ENCODE peak calls at places on chromosomes 4 and X, in ten cellular contexts. S, G, R, I, N, V, P, J, Q and Y are unnamed samples.

GRCh38 chr4:72209600-72209999 is 177.8 kb downstream of the NPFFR2 start:
- DNase-seq in S (no peak), G (no peak), R (no peak), I (no peak), N (no peak), V (no peak), P (no peak), J (no peak), Q (no peak), Y (no peak)

GRCh38 chrX:118346258-118347094 is 570 bp downstream of the WDR44 start:
- DNase-seq in S (no peak), G (peak), R (no peak), I (no peak), N (peak), V (peak), P (peak), J (no peak), Q (no peak), Y (no peak)

GRCh38 chr4:145098675-145099037 is 545 bp downstream of the ABCE1 start:
- DNase-seq in S (peak), G (no peak), R (peak), I (peak), N (peak), V (no peak), P (peak), J (peak), Q (peak), Y (peak)

GRCh38 chrX:264634-265455 is 16.3 kb upstream of the PLCXD1 start:
- DNase-seq in S (peak), G (no peak), R (peak), I (peak), N (no peak), V (peak), P (no peak), J (no peak), Q (peak), Y (no peak)

GRCh38 chr4:99208719-99209075 is 10.3 kb downstream of the ADH6 start:
- DNase-seq in S (no peak), G (no peak), R (no peak), I (no peak), N (no peak), V (no peak), P (no peak), J (no peak), Q (no peak), Y (no peak)

GRCh38 chr4:1097553-1097952 is 15.8 kb downstream of the RNF212 start:
- DNase-seq in S (no peak), G (no peak), R (no peak), I (no peak), N (no peak), V (no peak), P (no peak), J (no peak), Q (no peak), Y (no peak)

GRCh38 chrX:140439455-140439854 is 65.4 kb downstream of the SOX3 start:
- DNase-seq in S (no peak), G (no peak), R (no peak), I (no peak), N (peak), V (peak), P (no peak), J (no peak), Q (no peak), Y (no peak)

GRCh38 chr4:20252656-20253271 is 1.1 kb downstream of the SLIT2 start:
- DNase-seq in S (peak), G (no peak), R (peak), I (peak), N (peak), V (peak), P (no peak), J (peak), Q (peak), Y (peak)

GRCh38 chr4:186485621-186486062 is 69.7 kb downstream of the MTNR1A start:
- DNase-seq in S (peak), G (no peak), R (peak), I (peak), N (peak), V (no peak), P (no peak), J (peak), Q (peak), Y (no peak)

GRCh38 chr4:169791527-169792156 is 33.9 kb upstream of the HPF1 start:
- DNase-seq in S (peak), G (peak), R (peak), I (peak), N (peak), V (peak), P (peak), J (peak), Q (peak), Y (peak)

GRCh38 chr4:113945906-113946305 is 33.5 kb downstream of the ARSJ start:
- DNase-seq in S (peak), G (no peak), R (peak), I (peak), N (peak), V (no peak), P (no peak), J (no peak), Q (no peak), Y (peak)

GRCh38 chr4:128123036-128123435 is 61.9 kb downstream of the LARP1B start:
- DNase-seq in S (no peak), G (no peak), R (no peak), I (no peak), N (no peak), V (no peak), P (no peak), J (no peak), Q (no peak), Y (no peak)

GRCh38 chr4:93908778-93909177 is 80.2 kb downstream of the ATOH1 start:
- DNase-seq in S (no peak), G (no peak), R (no peak), I (no peak), N (no peak), V (no peak), P (no peak), J (no peak), Q (no peak), Y (no peak)

GRCh38 chrX:133670394-133670793 is 255.1 kb upstream of the GPC4 start:
- DNase-seq in S (peak), G (peak), R (peak), I (peak), N (peak), V (no peak), P (peak), J (peak), Q (peak), Y (peak)

GRCh38 chr4:75004755-75005668 is 72.1 kb downstream of the PARM1 start:
- DNase-seq in S (no peak), G (no peak), R (no peak), I (no peak), N (peak), V (no peak), P (no peak), J (no peak), Q (peak), Y (no peak)

GRCh38 chr4:39812500-39812899 is 114.6 kb downstream of the UBE2K start:
- DNase-seq in S (no peak), G (no peak), R (no peak), I (no peak), N (no peak), V (no peak), P (no peak), J (no peak), Q (no peak), Y (no peak)

GRCh38 chr4:100189820-100190642 is at the start of gene DDIT4L:
- DNase-seq in S (peak), G (peak), R (peak), I (peak), N (peak), V (peak), P (no peak), J (no peak), Q (peak), Y (peak)

GRCh38 chr4:98828801-98829200 is 100.1 kb downstream of the EIF4E start:
- DNase-seq in S (no peak), G (no peak), R (no peak), I (no peak), N (peak), V (peak), P (no peak), J (no peak), Q (no peak), Y (no peak)

GRCh38 chrX:6667048-6667768 is 132.3 kb upstream of the VCX3A start:
- DNase-seq in S (no peak), G (no peak), R (no peak), I (no peak), N (no peak), V (no peak), P (no peak), J (no peak), Q (no peak), Y (no peak)

GRCh38 chr4:150867148-150867547 is 147.9 kb downstream of the LRBA start:
- DNase-seq in S (peak), G (peak), R (peak), I (peak), N (peak), V (no peak), P (peak), J (peak), Q (peak), Y (peak)

GRCh38 chrX:18149454-18149853 is 71.2 kb downstream of the BEND2 start:
- DNase-seq in S (no peak), G (no peak), R (no peak), I (no peak), N (no peak), V (no peak), P (no peak), J (no peak), Q (no peak), Y (no peak)

GRCh38 chrX:75131973-75132627 is 24.0 kb downstream of the ABCB7 start:
- DNase-seq in S (no peak), G (no peak), R (no peak), I (no peak), N (no peak), V (no peak), P (no peak), J (no peak), Q (no peak), Y (no peak)

GRCh38 chr4:39614487-39615162 is 24.0 kb downstream of the SMIM14 start:
- DNase-seq in S (peak), G (no peak), R (peak), I (peak), N (peak), V (no peak), P (peak), J (no peak), Q (peak), Y (peak)

GRCh38 chr4:8084712-8085490 is 73.7 kb downstream of the ABLIM2 start:
- DNase-seq in S (no peak), G (no peak), R (no peak), I (no peak), N (no peak), V (peak), P (no peak), J (no peak), Q (no peak), Y (no peak)

GRCh38 chr4:87114245-87115062 is 106.0 kb downstream of the KLHL8 start:
- DNase-seq in S (no peak), G (no peak), R (no peak), I (no peak), N (no peak), V (no peak), P (no peak), J (no peak), Q (no peak), Y (no peak)
- TF ChIP-seq CTCF in S (no peak), G (no peak), R (no peak), I (peak), N (peak), V (no peak), P (peak), J (no peak), Q (peak), Y (peak)

GRCh38 chr4:96227515-96227914 is 387.6 kb downstream of the PDHA2 start:
- DNase-seq in S (no peak), G (no peak), R (no peak), I (no peak), N (no peak), V (no peak), P (no peak), J (no peak), Q (no peak), Y (no peak)
- H3K4me3 ChIP-seq in S (no peak), G (no peak), R (no peak), I (no peak), N (no peak), V (no peak), P (no peak), J (no peak), Q (no peak), Y (no peak)

DNA sequence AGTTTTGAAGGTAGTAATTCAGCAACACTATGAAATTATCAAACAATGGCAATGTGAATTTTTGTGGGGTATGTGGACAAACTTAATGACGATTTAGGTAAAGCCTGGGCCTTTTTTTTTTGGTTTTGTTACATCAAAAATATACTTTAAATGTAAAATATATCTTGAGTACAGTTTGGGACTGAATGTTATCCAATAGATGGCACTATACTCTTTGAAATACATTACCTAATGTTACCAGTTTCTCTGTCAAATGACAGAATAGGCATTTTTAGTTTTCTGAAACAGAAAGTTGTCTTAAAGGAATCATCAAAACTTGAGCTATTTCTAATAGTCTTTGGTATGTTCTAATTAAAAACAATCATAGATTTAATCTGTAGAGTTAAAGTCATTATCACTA is 1651.9 kb downstream of the C4orf33 start:
- DNase-seq in S (peak), G (no peak), R (peak), I (peak), N (peak), V (no peak), P (no peak), J (no peak), Q (peak), Y (peak)
- TF ChIP-seq CTCF in S (no peak), G (no peak), R (peak), I (no peak), N (peak), V (no peak), P (no peak), J (no peak), Q (peak), Y (no peak)

GRCh38 chrX:19987856-19988255 is 3.0 kb downstream of the BCLAF3 start:
- DNase-seq in S (no peak), G (no peak), R (no peak), I (no peak), N (no peak), V (no peak), P (no peak), J (no peak), Q (no peak), Y (no peak)

GRCh38 chrX:19990519-19991349 is at the start of gene BCLAF3:
- DNase-seq in S (peak), G (peak), R (peak), I (peak), N (peak), V (peak), P (peak), J (peak), Q (peak), Y (peak)

GRCh38 chrX:19990225-19990518 is 689 bp downstream of the BCLAF3 start:
- DNase-seq in S (no peak), G (no peak), R (no peak), I (no peak), N (no peak), V (no peak), P (no peak), J (no peak), Q (no peak), Y (no peak)

GRCh38 chrX:19986531-19986930 is 4.3 kb downstream of the BCLAF3 start:
- DNase-seq in S (no peak), G (no peak), R (no peak), I (no peak), N (no peak), V (no peak), P (no peak), J (no peak), Q (no peak), Y (no peak)

GRCh38 chrX:19991350-19991718 is 473 bp upstream of the BCLAF3 start:
- DNase-seq in S (no peak), G (no peak), R (no peak), I (no peak), N (no peak), V (no peak), P (no peak), J (no peak), Q (no peak), Y (no peak)
- H3K4me3 ChIP-seq in S (peak), G (peak), R (peak), I (no peak), N (peak), V (no peak), P (peak), J (peak), Q (peak), Y (peak)

GRCh38 chr4:68855771-68856170 is 40.0 kb downstream of the UGT2B10 start:
- DNase-seq in S (no peak), G (no peak), R (no peak), I (no peak), N (no peak), V (no peak), P (no peak), J (no peak), Q (no peak), Y (no peak)
- TF ChIP-seq CTCF in S (no peak), G (no peak), R (no peak), I (no peak), N (no peak), V (no peak), P (no peak), J (no peak), Q (no peak), Y (no peak)

GRCh38 chrX:96688789-96689188 is 4.1 kb downstream of the DIAPH2 start:
- DNase-seq in S (no peak), G (no peak), R (no peak), I (no peak), N (no peak), V (no peak), P (no peak), J (no peak), Q (no peak), Y (no peak)

GRCh38 chrX:96684339-96685204 is at the start of gene DIAPH2:
- DNase-seq in S (peak), G (no peak), R (peak), I (peak), N (peak), V (peak), P (peak), J (peak), Q (peak), Y (peak)

GRCh38 chrX:96685205-96686099 is 810 bp downstream of the DIAPH2 start:
- DNase-seq in S (peak), G (no peak), R (peak), I (peak), N (peak), V (peak), P (peak), J (peak), Q (peak), Y (peak)

GRCh38 chrX:96682516-96682915 is 2.1 kb upstream of the DIAPH2 start:
- DNase-seq in S (no peak), G (no peak), R (no peak), I (no peak), N (no peak), V (no peak), P (no peak), J (no peak), Q (no peak), Y (no peak)

DNA sequence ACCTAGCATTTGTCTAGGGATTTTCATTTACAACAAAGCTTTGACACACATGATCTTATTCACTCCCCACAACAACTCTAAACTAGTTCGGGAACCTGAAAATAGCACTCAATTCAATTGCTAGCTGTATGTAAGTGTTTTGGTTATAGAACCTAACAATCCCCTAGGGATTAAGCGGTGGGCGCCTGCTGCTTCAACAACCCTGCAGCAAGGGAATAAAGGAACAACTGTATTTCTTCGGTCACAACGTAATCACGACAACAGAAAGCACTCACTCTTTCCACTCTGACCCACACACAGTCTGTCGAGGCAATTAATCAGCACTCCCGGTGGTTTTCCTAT is 674 bp upstream of the DIAPH2 start:
- DNase-seq in S (no peak), G (no peak), R (no peak), I (peak), N (no peak), V (no peak), P (no peak), J (no peak), Q (no peak), Y (no peak)
- H3K4me3 ChIP-seq in S (peak), G (no peak), R (peak), I (no peak), N (peak), V (no peak), P (peak), J (peak), Q (peak), Y (peak)

GRCh38 chr4:22456291-22456690 is 59.6 kb downstream of the ADGRA3 start:
- DNase-seq in S (no peak), G (no peak), R (no peak), I (no peak), N (no peak), V (no peak), P (no peak), J (no peak), Q (no peak), Y (no peak)

GRCh38 chr4:22458112-22458511 is 57.8 kb downstream of the ADGRA3 start:
- DNase-seq in S (no peak), G (no peak), R (no peak), I (no peak), N (no peak), V (no peak), P (no peak), J (no peak), Q (no peak), Y (no peak)

GRCh38 chr4:22460266-22460665 is 55.6 kb downstream of the ADGRA3 start:
- DNase-seq in S (no peak), G (no peak), R (no peak), I (no peak), N (no peak), V (no peak), P (no peak), J (no peak), Q (no peak), Y (no peak)

GRCh38 chr4:22454955-22455354 is 60.9 kb downstream of the ADGRA3 start:
- DNase-seq in S (peak), G (no peak), R (peak), I (peak), N (no peak), V (no peak), P (no peak), J (no peak), Q (peak), Y (peak)

DNA sequence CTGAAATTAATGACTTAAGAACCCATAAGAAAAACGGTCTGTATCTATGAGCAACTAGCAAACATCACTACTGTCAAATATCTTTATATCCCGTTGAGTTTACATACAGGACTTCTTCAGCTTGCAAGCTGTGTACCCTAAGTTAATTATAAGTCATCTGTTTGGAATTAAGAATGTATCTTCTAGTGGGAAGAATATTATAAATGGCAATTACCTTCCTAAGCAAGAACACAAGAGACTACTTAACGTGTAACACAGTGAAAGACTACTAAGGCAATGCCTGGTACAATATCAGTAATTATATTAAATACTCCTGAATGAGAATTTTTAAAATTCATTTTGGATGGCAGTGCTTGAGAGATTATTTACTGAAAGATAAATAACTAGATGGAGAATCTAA is 58.5 kb downstream of the ADGRA3 start:
- DNase-seq in S (no peak), G (no peak), R (no peak), I (no peak), N (no peak), V (no peak), P (no peak), J (no peak), Q (no peak), Y (no peak)
- TF ChIP-seq CTCF in S (no peak), G (no peak), R (no peak), I (no peak), N (no peak), V (no peak), P (no peak), J (no peak), Q (no peak), Y (no peak)

DNA sequence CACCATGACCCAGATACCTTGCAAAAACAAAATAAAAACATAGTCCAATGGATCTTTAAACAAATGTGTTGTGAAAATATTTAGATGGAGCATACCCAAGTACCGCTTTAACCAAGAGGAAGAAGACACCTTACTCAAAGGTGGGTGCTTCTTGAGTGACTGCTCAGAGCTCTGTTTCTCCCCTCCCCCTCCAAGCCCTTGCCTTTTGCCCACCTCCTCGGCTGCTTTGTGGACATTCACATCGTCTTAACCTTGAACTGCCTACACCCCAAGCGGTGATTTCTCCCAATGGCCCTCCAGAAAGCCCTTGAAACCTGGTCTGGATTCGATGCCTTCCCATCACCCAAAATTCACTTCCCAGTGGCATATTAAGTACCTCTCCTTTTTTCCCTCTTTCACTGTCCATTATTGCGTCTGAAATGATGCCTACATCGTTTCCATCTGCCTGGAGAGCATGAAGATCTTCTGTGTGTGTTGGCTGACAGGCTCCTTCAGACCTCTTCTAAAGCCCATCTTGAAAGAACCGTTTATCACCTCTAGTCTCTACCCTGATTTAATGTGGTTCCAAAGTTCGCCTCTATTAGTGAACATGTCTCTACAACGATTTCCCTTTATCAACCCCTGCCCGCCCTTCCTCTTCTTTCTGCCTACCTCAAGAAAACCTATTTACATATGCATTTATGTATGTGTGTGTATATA is 965 bp downstream of the GPRIN3 start:
- DNase-seq in S (no peak), G (no peak), R (no peak), I (no peak), N (no peak), V (peak), P (no peak), J (no peak), Q (no peak), Y (no peak)
- H3K4me3 ChIP-seq in S (no peak), G (no peak), R (no peak), I (peak), N (no peak), V (peak), P (no peak), J (no peak), Q (no peak), Y (no peak)